ENCODE peak calls at places on chromosomes 1 and 21, in six cellular contexts. T is mammary epithelial cell, H is IMR-90, Q is HCT116, L is SK-N-SH, E is fibroblast of lung. U is an unnamed sample.

GRCh38 chr1:59125711-59126320 is 171.1 kb upstream of the FGGY start:
- DNase-seq in L (no peak), Q (no peak), T (no peak), H (no peak), E (peak), U (peak)

GRCh38 chr1:207004931-207005830 is 27.4 kb downstream of the C1orf116 start:
- DNase-seq in T (peak), L (peak), E (peak), Q (peak), H (peak), U (peak)

GRCh38 chr1:231357831-231358354 is 19.8 kb downstream of the SPRTN start:
- DNase-seq in L (peak), T (peak), Q (peak), H (peak), E (peak), U (peak)

GRCh38 chr1:109765896-109766615 is 2.3 kb upstream of the EPS8L3 start:
- DNase-seq in T (no peak), L (no peak), H (no peak), Q (no peak), E (no peak), U (no peak)

GRCh38 chr21:37821791-37822450 is 94.3 kb downstream of the KCNJ6 start:
- DNase-seq in T (peak), L (no peak), H (peak), E (no peak), Q (no peak), U (no peak)

GRCh38 chr21:39029086-39029772 is 154.0 kb downstream of the PSMG1 start:
- DNase-seq in Q (no peak), H (peak), T (no peak), E (peak), L (peak), U (peak)

GRCh38 chr1:24257373-24257772 is 61.8 kb upstream of the GRHL3 start:
- DNase-seq in E (no peak), L (no peak), T (no peak), Q (no peak), H (no peak), U (no peak)

GRCh38 chr1:22254756-22255155 is 111.9 kb upstream of the WNT4 start:
- DNase-seq in H (no peak), E (no peak), T (no peak), Q (no peak), L (no peak), U (no peak)

GRCh38 chr1:232688398-232688797 is 58.5 kb upstream of the SIPA1L2 start:
- DNase-seq in T (no peak), E (no peak), Q (no peak), H (no peak), L (no peak), U (no peak)
- H3K9ac ChIP-seq in T (no peak), E (no peak), Q (no peak), H (no peak), L (no peak), U (no peak)

GRCh38 chr1:244154528-244154881 is 103.4 kb downstream of the ZBTB18 start:
- DNase-seq in T (no peak), Q (no peak), L (no peak), E (no peak), H (no peak), U (no peak)
- H2AFZ ChIP-seq in T (peak), Q (no peak), L (no peak), E (peak), H (peak), U (peak)

DNA sequence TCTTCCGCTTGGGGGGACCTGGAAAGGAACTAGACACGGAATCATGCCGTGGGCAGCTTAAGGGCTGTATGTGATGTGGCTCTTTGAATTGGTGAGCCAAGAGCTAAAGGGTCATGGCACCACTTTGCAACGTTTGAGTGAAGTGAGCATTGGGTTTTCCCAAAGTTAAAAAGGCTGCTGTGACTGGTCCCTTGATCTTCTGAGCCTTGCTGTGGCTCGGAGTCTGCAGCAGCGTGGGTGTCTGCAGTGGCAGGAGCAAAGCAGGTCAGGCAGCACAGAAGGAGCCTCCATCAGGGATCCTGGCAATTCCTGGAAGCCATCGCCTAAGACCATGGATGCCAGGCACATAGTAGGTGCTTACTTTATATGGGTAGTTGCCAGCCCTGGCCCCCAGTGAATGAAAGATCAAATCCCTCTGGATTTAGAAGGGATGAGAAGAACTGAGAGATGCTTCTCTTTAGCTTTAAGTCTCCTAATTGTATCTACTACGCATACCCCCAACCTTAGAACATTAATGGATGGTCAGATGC is 1.8 kb downstream of the SMYD2 start:
- DNase-seq in L (no peak), H (no peak), T (peak), Q (no peak), E (no peak), U (no peak)
- H3K9ac ChIP-seq in L (no peak), H (no peak), T (peak), Q (peak), E (no peak), U (no peak)

GRCh38 chr1:202501281-202501680 is 152.8 kb downstream of the PPP1R12B start:
- DNase-seq in H (peak), Q (peak), T (peak), L (peak), E (peak), U (peak)

DNA sequence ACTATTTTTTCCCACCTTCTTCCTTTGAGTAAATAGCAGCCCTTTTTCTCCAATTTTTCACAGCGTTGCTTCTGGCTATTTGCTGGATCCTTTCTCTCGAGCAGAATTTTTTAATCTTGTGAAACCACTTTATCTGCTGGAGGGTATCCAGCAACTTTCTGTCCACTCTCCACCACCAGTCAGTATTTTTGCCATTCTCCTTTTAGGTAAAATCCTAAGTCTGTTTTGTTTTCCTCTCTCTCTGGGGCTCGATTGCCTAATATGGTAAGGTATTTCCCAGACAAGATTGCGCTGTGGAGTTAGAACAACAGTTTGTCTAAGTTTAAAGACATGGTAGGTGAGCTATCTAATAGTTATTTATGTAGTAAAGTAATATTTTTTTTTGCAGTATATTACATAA is 156.9 kb downstream of the PPP1R12B start:
- DNase-seq in H (peak), Q (no peak), E (peak), L (peak), T (peak), U (peak)
- H2AFZ ChIP-seq in H (no peak), Q (no peak), E (no peak), L (no peak), T (peak), U (no peak)

GRCh38 chr1:84073266-84073665 is 70.8 kb upstream of the PRKACB start:
- DNase-seq in L (no peak), T (no peak), H (peak), E (peak), Q (no peak), U (peak)

GRCh38 chr1:84083321-84083720 is 60.8 kb upstream of the PRKACB start:
- DNase-seq in Q (no peak), H (no peak), T (no peak), L (peak), E (no peak), U (no peak)

GRCh38 chr1:84077476-84078107 is 66.5 kb upstream of the PRKACB start:
- DNase-seq in Q (peak), T (peak), E (peak), L (peak), H (peak), U (peak)

GRCh38 chr1:84078824-84079167 is 65.3 kb upstream of the PRKACB start:
- DNase-seq in L (no peak), Q (no peak), E (no peak), T (no peak), H (no peak), U (no peak)

DNA sequence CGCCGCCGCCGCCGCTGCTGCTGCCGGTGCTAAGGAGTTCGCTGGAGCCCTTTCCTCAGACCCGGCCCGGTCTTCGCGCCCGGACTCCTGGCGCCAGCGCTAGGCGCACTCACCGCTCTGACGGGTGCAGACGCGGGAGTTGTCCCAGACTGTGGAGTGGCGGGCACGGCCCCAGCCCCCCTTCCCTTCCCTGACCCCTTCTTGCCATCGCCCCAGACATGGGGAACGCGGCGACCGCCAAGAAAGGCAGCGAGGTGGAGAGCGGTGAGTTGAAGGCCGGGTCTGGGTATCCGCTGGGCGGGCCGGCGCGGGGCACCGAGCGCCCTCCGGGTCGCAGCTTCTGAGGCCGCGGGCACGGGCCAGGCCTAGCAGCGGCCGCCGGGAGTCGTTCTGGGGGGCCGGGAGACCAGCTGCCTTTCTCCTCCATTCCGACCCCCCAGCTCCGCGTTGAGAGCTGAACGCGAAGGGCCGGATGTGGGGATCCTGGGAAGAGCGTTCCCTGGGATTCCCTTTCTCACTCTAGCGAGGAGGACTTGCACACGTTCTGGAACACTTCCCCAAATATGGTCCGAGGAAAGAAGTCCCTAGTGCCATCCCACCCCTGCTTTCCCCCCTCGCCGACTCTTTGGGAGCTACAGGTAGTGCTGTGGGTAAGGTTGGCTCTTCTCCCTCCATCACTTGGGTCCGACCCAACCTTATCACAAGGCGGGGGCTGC is 65.8 kb upstream of the PRKACB start:
- DNase-seq in E (peak), T (peak), H (peak), L (no peak), Q (no peak), U (peak)
- H3K9ac ChIP-seq in E (peak), T (peak), H (peak), L (peak), Q (peak), U (peak)

GRCh38 chr1:29586215-29586614 is 349.9 kb downstream of the PTPRU start:
- DNase-seq in L (no peak), E (no peak), Q (no peak), T (no peak), H (no peak), U (no peak)

GRCh38 chr1:29585656-29586055 is 349.3 kb downstream of the PTPRU start:
- DNase-seq in H (no peak), Q (no peak), T (no peak), E (no peak), L (no peak), U (no peak)

GRCh38 chr1:29584816-29585600 is 348.7 kb downstream of the PTPRU start:
- DNase-seq in E (peak), L (no peak), T (no peak), Q (no peak), H (no peak), U (peak)

GRCh38 chr1:29583727-29584126 is 347.4 kb downstream of the PTPRU start:
- DNase-seq in T (peak), E (no peak), L (no peak), Q (no peak), H (no peak), U (no peak)

GRCh38 chr1:29584362-29584761 is 348.0 kb downstream of the PTPRU start:
- DNase-seq in E (no peak), T (no peak), H (no peak), Q (no peak), L (no peak), U (no peak)
- H2AFZ ChIP-seq in E (no peak), T (no peak), H (no peak), Q (no peak), L (no peak), U (no peak)

DNA sequence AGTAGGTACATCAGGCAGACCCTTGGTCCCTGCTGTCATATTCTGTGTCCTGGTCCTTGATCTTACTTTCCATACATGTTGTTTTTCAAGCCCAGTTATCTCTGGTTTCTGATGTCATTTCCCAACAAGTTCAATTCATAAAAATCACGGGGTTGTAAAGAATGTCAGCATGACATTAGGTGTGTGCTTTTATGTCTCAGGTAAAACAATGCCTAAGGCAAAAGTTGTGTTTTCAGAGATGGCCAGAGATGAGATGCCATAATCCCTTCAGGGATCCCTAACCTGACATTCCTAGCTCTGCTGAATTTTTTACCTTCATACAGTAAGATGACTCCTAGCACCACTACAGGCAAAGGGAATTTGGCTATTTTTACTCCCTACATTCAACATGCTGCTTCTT is 390.3 kb upstream of the PKN2 start:
- DNase-seq in H (no peak), Q (no peak), E (no peak), T (no peak), L (no peak), U (no peak)
- H3K9ac ChIP-seq in H (no peak), Q (no peak), E (no peak), T (no peak), L (no peak), U (no peak)

GRCh38 chr1:32539584-32540571 is 651 bp downstream of the ZBTB8A start:
- DNase-seq in E (peak), H (peak), L (peak), T (peak), Q (no peak), U (peak)
- H2AFZ ChIP-seq in E (peak), H (peak), L (peak), T (peak), Q (no peak), U (peak)

U was measured in astrocyte.